ENCODE peak calls at places on chromosomes 6 and 20, in ten cellular contexts. Z, P, J, E, U, F, B, W, L and T are unnamed samples.
A peak's percentile ranks its signal among the peaks of the same experiment; 100 is the strongest.

GRCh38 chr20:36720510-36720909 is 25.4 kb downstream of the NDRG3 start:
- DNase-seq in Z (peak; percentile 19), P (no peak), J (no peak), E (no peak), U (no peak), F (no peak), B (no peak), W (no peak), L (peak; percentile 26), T (no peak)

GRCh38 chr20:23612385-23612784 is 6.7 kb upstream of the CST9 start:
- DNase-seq in Z (no peak), P (no peak), J (no peak), E (no peak), U (no peak), F (no peak), B (no peak), W (no peak), L (no peak), T (no peak)

GRCh38 chr6:15602144-15602543 is 60.7 kb downstream of the DTNBP1 start:
- DNase-seq in Z (no peak), P (no peak), J (peak; percentile 27), E (no peak), U (no peak), F (no peak), B (no peak), W (no peak), L (no peak), T (no peak)

GRCh38 chr6:28217890-28218289 is 7.2 kb upstream of the ZSCAN9 start:
- DNase-seq in Z (no peak), P (no peak), J (no peak), E (no peak), U (no peak), F (no peak), B (no peak), W (no peak), L (no peak), T (no peak)

GRCh38 chr6:79468116-79468515 is 69.1 kb downstream of the LCA5 start:
- DNase-seq in Z (no peak), P (no peak), J (no peak), E (no peak), U (no peak), F (peak; percentile 53), B (peak; percentile 30), W (no peak), L (no peak), T (no peak)

GRCh38 chr20:61556116-61556515 is 304.1 kb downstream of the CDH4 start:
- DNase-seq in Z (no peak), P (no peak), J (no peak), E (no peak), U (peak; percentile 92), F (peak; percentile 95), B (peak; percentile 96), W (no peak), L (peak; percentile 41), T (no peak)

GRCh38 chr20:19710336-19710721 is 47.7 kb upstream of the RIN2 start:
- DNase-seq in Z (no peak), P (no peak), J (no peak), E (peak; percentile 45), U (no peak), F (no peak), B (no peak), W (no peak), L (peak; percentile 43), T (no peak)

GRCh38 chr6:159887146-159887545 is 3.6 kb upstream of the MAS1 start:
- DNase-seq in Z (no peak), P (no peak), J (no peak), E (no peak), U (no peak), F (no peak), B (no peak), W (no peak), L (no peak), T (no peak)

GRCh38 chr6:17962436-17963031 is 24.9 kb downstream of the KIF13A start:
- DNase-seq in Z (no peak), P (no peak), J (no peak), E (no peak), U (peak; percentile 60), F (peak; percentile 97), B (no peak), W (no peak), L (peak; percentile 68), T (no peak)

GRCh38 chr20:32029561-32029960 is 19.3 kb downstream of the CCM2L start:
- DNase-seq in Z (no peak), P (no peak), J (no peak), E (no peak), U (no peak), F (no peak), B (no peak), W (no peak), L (no peak), T (no peak)

GRCh38 chr6:147203311-147204059 is 732 bp upstream of the STXBP5 start:
- DNase-seq in Z (peak; percentile 72), P (peak; percentile 54), J (peak; percentile 64), E (peak; percentile 80), U (peak; percentile 81), F (peak; percentile 73), B (peak; percentile 47), W (peak; percentile 34), L (peak; percentile 69), T (peak; percentile 83)

GRCh38 chr6:46329568-46329967 is 158.8 kb upstream of the ENPP5 start:
- DNase-seq in Z (no peak), P (no peak), J (no peak), E (no peak), U (no peak), F (no peak), B (no peak), W (no peak), L (peak; percentile 28), T (no peak)

GRCh38 chr6:5384276-5384675 is 123.0 kb downstream of the FARS2 start:
- DNase-seq in Z (no peak), P (no peak), J (no peak), E (no peak), U (no peak), F (no peak), B (no peak), W (no peak), L (no peak), T (no peak)

GRCh38 chr6:61894536-61894935 is 391.5 kb downstream of the KHDRBS2 start:
- DNase-seq in Z (no peak), P (no peak), J (no peak), E (no peak), U (no peak), F (no peak), B (no peak), W (no peak), L (no peak), T (no peak)

GRCh38 chr20:5168582-5169396 is 42.0 kb downstream of the CDS2 start:
- DNase-seq in Z (no peak), P (no peak), J (no peak), E (peak; percentile 72), U (peak; percentile 74), F (peak; percentile 27), B (no peak), W (no peak), L (no peak), T (no peak)

GRCh38 chr6:17584241-17584803 is 15.8 kb upstream of the FAM8A1 start:
- DNase-seq in Z (no peak), P (no peak), J (no peak), E (peak; percentile 84), U (peak; percentile 66), F (peak; percentile 78), B (peak; percentile 58), W (no peak), L (peak; percentile 79), T (no peak)

GRCh38 chr6:74731921-74732320 is 473.9 kb downstream of the COL12A1 start:
- DNase-seq in Z (no peak), P (no peak), J (no peak), E (peak; percentile 3), U (no peak), F (peak; percentile 27), B (no peak), W (no peak), L (peak; percentile 83), T (no peak)

GRCh38 chr6:113642714-113643442 is 214.3 kb upstream of the MARCKS start:
- DNase-seq in Z (no peak), P (no peak), J (no peak), E (peak; percentile 57), U (no peak), F (no peak), B (no peak), W (no peak), L (no peak), T (no peak)

GRCh38 chr20:62464990-62465389 is 10.8 kb downstream of the GATA5 start:
- DNase-seq in Z (no peak), P (no peak), J (no peak), E (no peak), U (no peak), F (no peak), B (no peak), W (no peak), L (no peak), T (no peak)

GRCh38 chr6:40881501-40881900 is 157.5 kb downstream of the UNC5CL start:
- DNase-seq in Z (no peak), P (no peak), J (no peak), E (no peak), U (no peak), F (no peak), B (no peak), W (no peak), L (no peak), T (no peak)

GRCh38 chr6:29861521-29862255 is 34.1 kb downstream of the HLA-G start:
- DNase-seq in Z (no peak), P (no peak), J (no peak), E (no peak), U (no peak), F (no peak), B (no peak), W (no peak), L (no peak), T (no peak)

GRCh38 chr6:137202078-137202477 is 17.1 kb downstream of the IFNGR1 start:
- DNase-seq in Z (no peak), P (no peak), J (no peak), E (no peak), U (no peak), F (no peak), B (no peak), W (no peak), L (no peak), T (no peak)

GRCh38 chr20:63483834-63484233 is 11.4 kb upstream of the KCNQ2 start:
- DNase-seq in Z (no peak), P (no peak), J (no peak), E (no peak), U (no peak), F (no peak), B (no peak), W (no peak), L (no peak), T (no peak)

GRCh38 chr6:127967708-127968107 is 66.8 kb upstream of the THEMIS start:
- DNase-seq in Z (no peak), P (no peak), J (no peak), E (no peak), U (no peak), F (no peak), B (no peak), W (no peak), L (no peak), T (no peak)

GRCh38 chr6:147298461-147298860 is 94.2 kb downstream of the STXBP5 start:
- DNase-seq in Z (no peak), P (no peak), J (no peak), E (no peak), U (no peak), F (peak; percentile 18), B (no peak), W (no peak), L (no peak), T (no peak)

GRCh38 chr20:36051318-36052116 is 83.1 kb downstream of the CNBD2 start:
- DNase-seq in Z (no peak), P (no peak), J (no peak), E (no peak), U (no peak), F (no peak), B (no peak), W (no peak), L (no peak), T (peak; percentile 56)

GRCh38 chr6:81875776-81876293 is 123.4 kb upstream of the TENT5A start:
- DNase-seq in Z (no peak), P (no peak), J (no peak), E (no peak), U (no peak), F (no peak), B (no peak), W (no peak), L (no peak), T (no peak)

GRCh38 chr6:44003345-44004061 is 123.7 kb downstream of the MRPL14 start:
- DNase-seq in Z (no peak), P (no peak), J (no peak), E (no peak), U (no peak), F (no peak), B (no peak), W (no peak), L (no peak), T (no peak)